ENCODE peak calls at places on chromosome 4, in eight cellular contexts. M is ascending aorta; R is lower leg skin; H is endothelial cell of umbilical vein; V is choroid plexus epithelial cell; D is fibroblast of mammary gland; G is CD8-positive, alpha-beta memory T cell; A is foreskin fibroblast. Q is an unnamed sample.

GRCh38 chr4:157075811-157076577 is at the start of gene GLRB:
- DNase-seq in R (no peak), M (peak; percentile 66), D (no peak), A (peak; percentile 69), H (peak; percentile 45), V (peak; percentile 5), G (no peak), Q (peak; percentile 52)

GRCh38 chr4:10035130-10035529 is 13.8 kb upstream of the SLC2A9 start:
- DNase-seq in R (no peak), G (no peak), H (no peak), A (no peak), D (no peak), M (no peak), V (no peak), Q (no peak)

GRCh38 chr4:48909697-48910096 is 3.1 kb upstream of the OCIAD2 start:
- DNase-seq in H (peak; percentile 93), V (peak; percentile 97), M (peak; percentile 79), A (peak; percentile 98), G (no peak), D (peak; percentile 99), R (no peak), Q (peak; percentile 85)

GRCh38 chr4:145375416-145375815 is 106.2 kb upstream of the SMAD1 start:
- DNase-seq in M (no peak), V (no peak), A (no peak), R (no peak), D (no peak), H (no peak), G (no peak), Q (no peak)

GRCh38 chr4:174764105-174764729 is 64.8 kb downstream of the GLRA3 start:
- DNase-seq in A (peak; percentile 40), G (no peak), M (no peak), V (peak; percentile 81), R (no peak), D (peak; percentile 59), H (peak; percentile 6), Q (peak; percentile 61)

GRCh38 chr4:53537606-53538005 is 53.7 kb downstream of the LNX1 start:
- DNase-seq in M (no peak), A (no peak), D (no peak), G (no peak), R (no peak), H (peak; percentile 56), V (no peak), Q (no peak)

GRCh38 chr4:159360549-159360948 is 257.7 kb downstream of the RAPGEF2 start:
- DNase-seq in D (peak; percentile 94), H (peak; percentile 49), M (no peak), A (peak; percentile 83), V (peak; percentile 87), G (no peak), R (no peak), Q (peak; percentile 37)

GRCh38 chr4:103998752-103999151 is 279.0 kb upstream of the TACR3 start:
- DNase-seq in M (no peak), V (no peak), D (no peak), A (no peak), R (no peak), H (no peak), G (no peak), Q (no peak)

GRCh38 chr4:156419080-156419638 is 465.5 kb upstream of the CTSO start:
- DNase-seq in G (no peak), M (no peak), R (no peak), A (peak; percentile 4), V (peak; percentile 31), D (peak; percentile 22), H (no peak), Q (no peak)

GRCh38 chr4:23728393-23728792 is 161.5 kb downstream of the PPARGC1A start:
- DNase-seq in V (peak; percentile 28), M (no peak), H (no peak), R (no peak), D (peak; percentile 92), A (peak; percentile 86), G (no peak), Q (no peak)

GRCh38 chr4:74056114-74056857 is 17.8 kb upstream of the CXCL3 start:
- DNase-seq in R (no peak), G (no peak), H (no peak), V (peak; percentile 73), A (peak; percentile 52), D (peak; percentile 76), M (no peak), Q (peak; percentile 48)

GRCh38 chr4:1640110-1640509 is 44.0 kb downstream of the FAM53A start:
- DNase-seq in G (no peak), D (no peak), R (no peak), H (no peak), M (no peak), V (no peak), A (no peak), Q (no peak)

GRCh38 chr4:121462660-121463261 is 81.9 kb upstream of the QRFPR start:
- DNase-seq in R (peak; percentile 31), G (no peak), A (peak; percentile 80), H (peak; percentile 78), D (peak; percentile 76), M (no peak), V (peak; percentile 82), Q (peak; percentile 88)

GRCh38 chr4:90121961-90122748 is 5.0 kb upstream of the CCSER1 start:
- DNase-seq in M (no peak), V (no peak), A (no peak), G (no peak), R (no peak), D (no peak), H (peak; percentile 79), Q (no peak)

GRCh38 chr4:11469900-11470708 is 41.4 kb upstream of the HS3ST1 start:
- DNase-seq in H (peak; percentile 12), D (no peak), V (no peak), G (no peak), M (no peak), A (no peak), R (no peak), Q (no peak)
- H3K4me3 ChIP-seq in H (no peak overlapping the region), D (no peak overlapping the region), V (no peak overlapping the region), G (no peak overlapping the region), M (no peak overlapping the region), A (no peak overlapping the region), R (no peak overlapping the region), Q (no peak overlapping the region)

DNA sequence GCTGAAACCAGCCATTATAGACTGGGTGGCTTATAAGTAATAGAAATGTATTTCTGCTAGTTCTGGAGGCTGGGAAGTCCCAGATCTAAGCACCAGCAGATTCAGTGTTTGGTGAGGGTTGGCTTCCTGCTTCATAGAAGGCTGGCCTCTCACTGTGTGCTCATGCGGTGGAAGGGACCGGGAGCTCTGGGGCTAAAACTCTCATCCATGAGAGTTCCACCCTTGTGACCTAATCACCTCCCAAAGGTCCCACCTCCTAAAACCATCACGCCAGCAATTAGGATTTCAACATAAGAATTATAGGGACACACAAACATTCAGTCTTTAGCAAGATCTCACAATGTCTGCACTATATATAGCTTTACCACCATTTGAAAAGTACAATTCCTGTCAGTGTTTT is 215.2 kb downstream of the CBR4 start:
- DNase-seq in G (no peak), H (no peak), V (peak; percentile 66), A (no peak), R (no peak), D (no peak), M (no peak), Q (no peak)
- H3K4me3 ChIP-seq in G (no peak overlapping the region), H (no peak overlapping the region), V (no peak overlapping the region), A (no peak overlapping the region), R (no peak overlapping the region), D (no peak overlapping the region), M (no peak overlapping the region), Q (no peak overlapping the region)

GRCh38 chr4:98482503-98482846 is 175.9 kb downstream of the TSPAN5 start:
- DNase-seq in H (no peak), A (no peak), G (no peak), D (no peak), M (no peak), R (no peak), V (no peak), Q (no peak)
- H3K4me3 ChIP-seq in H (no peak overlapping the region), A (no peak overlapping the region), G (no peak overlapping the region), D (no peak overlapping the region), M (no peak overlapping the region), R (no peak overlapping the region), V (no peak overlapping the region), Q (no peak overlapping the region)

DNA sequence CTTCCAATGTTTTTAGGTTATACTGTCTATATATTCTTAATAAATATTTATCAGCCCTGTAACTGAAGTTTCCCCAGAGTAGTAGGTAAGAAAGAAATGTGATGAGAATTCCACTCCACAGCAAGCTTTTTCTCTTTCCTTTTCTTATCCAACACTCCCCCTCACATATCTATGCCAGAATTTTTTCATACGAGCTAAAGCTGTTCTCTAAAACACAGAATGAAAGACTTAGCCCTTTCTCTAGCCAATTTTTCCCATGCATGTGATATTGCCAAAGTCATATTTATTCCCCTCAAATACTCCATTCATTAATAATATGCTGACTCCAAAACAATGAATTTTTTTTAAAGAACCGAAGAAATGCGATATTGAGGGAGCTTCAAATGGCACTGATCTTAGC is 32.3 kb downstream of the VEGFC start:
- DNase-seq in M (no peak), V (no peak), H (no peak), D (no peak), A (no peak), R (no peak), G (no peak), Q (no peak)
- H3K4me3 ChIP-seq in M (no peak overlapping the region), V (no peak overlapping the region), H (no peak overlapping the region), D (no peak overlapping the region), A (no peak overlapping the region), R (no peak overlapping the region), G (no peak overlapping the region), Q (no peak overlapping the region)

GRCh38 chr4:86939737-86940141 is 4.9 kb downstream of the AFF1 start:
- DNase-seq in D (no peak), R (no peak), G (no peak), V (no peak), M (no peak), A (no peak), H (peak; percentile 45), Q (no peak)
- H3K4me3 ChIP-seq in D (no peak overlapping the region), R (no peak overlapping the region), G (no peak overlapping the region), V (no peak overlapping the region), M (no peak overlapping the region), A (no peak overlapping the region), H (no peak overlapping the region), Q (no peak overlapping the region)

DNA sequence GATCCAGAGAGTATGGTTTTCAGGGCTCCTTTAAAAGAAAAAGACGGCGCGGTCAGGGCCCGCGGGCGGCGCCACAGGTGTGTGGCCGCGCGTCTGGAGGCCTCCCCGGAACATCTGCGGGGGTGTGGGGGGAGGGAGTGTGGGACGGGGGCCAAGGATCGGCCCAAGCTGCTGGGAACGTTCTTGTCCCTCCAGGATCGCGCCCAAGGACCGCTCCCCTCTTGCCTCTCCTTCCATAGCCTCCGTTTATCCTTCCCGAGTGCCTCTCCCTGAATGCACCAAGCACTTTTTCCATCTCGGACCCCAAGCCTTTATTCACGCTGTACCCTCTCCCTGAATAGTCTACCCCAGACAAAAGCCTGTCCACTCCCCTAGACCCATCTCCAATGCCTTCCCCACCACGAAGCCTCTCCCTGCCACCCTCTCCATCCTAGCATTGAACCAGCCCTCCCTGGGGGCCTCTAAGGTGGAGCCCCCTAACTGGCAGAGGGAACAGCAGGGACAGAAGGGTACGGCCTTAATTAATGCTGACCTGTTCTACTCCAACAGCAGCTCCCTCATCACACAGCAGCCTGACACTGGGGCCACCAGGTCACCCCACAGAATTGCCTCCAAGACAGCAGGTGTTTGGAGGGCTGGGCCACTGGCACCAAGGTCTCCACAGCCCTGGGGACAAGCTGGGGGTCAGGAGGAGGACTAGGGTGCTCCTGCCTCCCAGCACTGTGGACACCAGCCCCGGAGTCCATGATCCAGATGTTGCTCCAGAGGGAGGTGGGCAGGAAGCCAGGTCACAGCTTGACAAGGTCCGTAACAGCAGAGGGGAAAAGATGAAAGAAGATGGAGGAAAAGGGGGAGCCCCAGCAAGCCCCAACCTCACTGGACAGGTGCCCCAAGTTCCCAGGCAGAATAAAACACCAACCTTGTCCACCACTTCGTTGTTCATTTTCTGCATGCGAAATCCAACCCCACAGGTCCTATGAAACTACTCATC is 3.9 kb downstream of the CRMP1 start:
- DNase-seq in D (no peak), A (no peak), V (no peak), H (no peak), M (no peak), R (no peak), G (no peak), Q (no peak)
- H3K4me3 ChIP-seq in D (no peak overlapping the region), A (no peak overlapping the region), V (no peak overlapping the region), H (no peak overlapping the region), M (peak overlapping the region; percentile 49), R (no peak overlapping the region), G (no peak overlapping the region), Q (peak overlapping the region; percentile 91)